ENCODE peak calls at places on chromosomes 7 and 10, in five cellular contexts. H, E, W, V and L are unnamed samples.

GRCh38 chr7:110856704-110857103 is 234.2 kb upstream of the LRRN3 start:
- DNase-seq in E (no peak), V (no peak), H (no peak), W (peak), L (no peak)

GRCh38 chr7:11171569-11172192 is 198.0 kb downstream of the PHF14 start:
- DNase-seq in W (no peak), H (no peak), V (no peak), E (no peak), L (no peak)

GRCh38 chr7:103348959-103349358 is 1.5 kb downstream of the PSMC2 start:
- DNase-seq in H (no peak), W (no peak), V (no peak), E (no peak), L (no peak)

GRCh38 chr7:150931199-150931869 is 46.8 kb downstream of the KCNH2 start:
- DNase-seq in E (no peak), W (no peak), H (no peak), V (no peak), L (no peak)

GRCh38 chr7:101792051-101792651 is 25.3 kb upstream of the CUX1 start:
- DNase-seq in W (peak), H (no peak), E (peak), V (no peak), L (peak)

GRCh38 chr7:155918720-155919399 is 106.6 kb upstream of the SHH start:
- DNase-seq in H (peak), V (no peak), W (peak), E (peak), L (no peak)

GRCh38 chr10:122139627-122140151 is 131.4 kb upstream of the BTBD16 start:
- DNase-seq in V (no peak), W (no peak), E (peak), H (no peak), L (no peak)

GRCh38 chr10:13711281-13711680 is 124.5 kb downstream of the PRPF18 start:
- DNase-seq in H (no peak), V (peak), E (no peak), W (no peak), L (no peak)

GRCh38 chr10:26481914-26482550 is 43.9 kb downstream of the APBB1IP start:
- DNase-seq in W (no peak), H (no peak), V (no peak), E (no peak), L (no peak)

GRCh38 chr10:74176380-74177139 is 25.5 kb downstream of the ADK start:
- DNase-seq in W (peak), V (peak), H (peak), E (peak), L (peak)

GRCh38 chr10:74175510-74176379 is 24.7 kb downstream of the ADK start:
- DNase-seq in W (no peak), V (no peak), E (no peak), H (no peak), L (no peak)

GRCh38 chr10:74178042-74178791 is 27.2 kb downstream of the ADK start:
- DNase-seq in H (no peak), E (no peak), W (no peak), V (no peak), L (no peak)

GRCh38 chr10:74177140-74177677 is 26.2 kb downstream of the ADK start:
- DNase-seq in H (no peak), V (peak), W (peak), E (peak), L (no peak)

DNA sequence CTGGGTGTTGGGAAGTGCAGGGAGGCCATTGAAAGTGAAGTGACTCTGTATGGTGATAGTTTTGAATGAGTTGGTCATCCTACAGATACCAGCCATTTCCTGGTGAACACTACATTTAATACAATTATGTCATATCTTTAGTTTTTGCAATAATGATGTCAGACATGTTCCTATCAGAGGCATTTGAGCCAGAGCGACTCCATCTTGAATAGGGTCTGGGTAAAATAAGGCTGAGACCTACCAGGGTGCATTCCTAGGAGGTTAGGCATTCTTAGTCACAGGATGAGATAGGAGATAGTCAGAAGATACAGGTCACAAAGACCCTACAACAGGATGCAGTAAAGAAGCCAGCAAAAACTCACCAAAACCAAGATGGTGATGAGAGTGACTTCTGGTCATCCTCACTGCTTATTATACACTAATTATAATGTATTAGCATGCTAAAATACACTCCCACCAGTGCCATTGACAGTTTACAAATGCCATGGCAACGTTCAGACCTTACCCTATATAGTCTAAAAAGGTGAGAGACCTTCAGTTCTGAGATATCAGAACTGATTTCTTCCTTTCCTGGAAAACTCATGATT is 28.2 kb downstream of the ADK start:
- DNase-seq in W (no peak), H (no peak), E (no peak), V (no peak), L (no peak)
- H3K4me3 ChIP-seq in W (no peak), H (no peak), E (no peak), V (no peak), L (no peak)

GRCh38 chr10:48332871-48333216 is 26.4 kb downstream of the MAPK8 start:
- DNase-seq in W (no peak), E (no peak), V (no peak), H (no peak), L (no peak)

GRCh38 chr10:48331436-48331835 is 25.0 kb downstream of the MAPK8 start:
- DNase-seq in V (no peak), H (no peak), W (no peak), E (no peak), L (no peak)

GRCh38 chr10:48330269-48330668 is 23.8 kb downstream of the MAPK8 start:
- DNase-seq in V (no peak), H (no peak), W (no peak), E (peak), L (peak)

GRCh38 chr10:48333856-48334255 is 27.4 kb downstream of the MAPK8 start:
- DNase-seq in H (no peak), V (peak), E (no peak), W (no peak), L (no peak)

GRCh38 chr10:48332166-48332870 is 25.8 kb downstream of the MAPK8 start:
- DNase-seq in V (no peak), E (no peak), W (no peak), H (no peak), L (no peak)
- TF ChIP-seq CTCF in V (peak), E (no peak), W (no peak), H (no peak), L (no peak)

GRCh38 chr7:70807650-70808049 is 324.3 kb upstream of the GALNT17 start:
- DNase-seq in H (no peak), W (no peak), V (peak), E (no peak), L (no peak)

GRCh38 chr7:70808876-70809275 is 323.1 kb upstream of the GALNT17 start:
- DNase-seq in E (no peak), H (no peak), W (no peak), V (no peak), L (no peak)

GRCh38 chr7:70810558-70811139 is 321.3 kb upstream of the GALNT17 start:
- DNase-seq in H (no peak), E (no peak), W (no peak), V (no peak), L (no peak)

DNA sequence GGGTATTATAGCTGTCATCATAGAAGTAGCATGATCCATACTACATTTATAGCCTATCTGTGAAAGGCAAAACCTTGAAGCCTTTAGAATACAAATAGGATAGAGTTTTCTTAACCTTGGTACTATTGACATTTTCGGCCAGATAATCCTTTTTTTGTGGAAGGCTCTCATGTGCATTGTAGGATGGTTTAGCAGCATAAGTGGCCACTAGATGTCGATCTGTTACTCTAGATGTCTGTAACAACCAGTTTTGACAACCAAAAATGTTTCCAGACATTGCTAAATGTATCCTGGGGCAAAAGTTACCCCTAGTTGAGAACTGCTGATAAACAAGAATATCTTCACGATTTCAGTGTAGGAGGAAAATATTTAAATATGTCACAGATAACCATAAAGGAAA is 319.4 kb upstream of the GALNT17 start:
- DNase-seq in E (no peak), W (no peak), V (no peak), H (no peak), L (no peak)
- H3K4me3 ChIP-seq in E (no peak), W (no peak), V (no peak), H (no peak), L (no peak)

GRCh38 chr10:45000764-45001381 is at the start of gene ZNF22:
- DNase-seq in W (peak), V (peak), E (peak), H (peak), L (no peak)
- TF ChIP-seq CTCF in W (no peak), V (peak), E (no peak), H (no peak), L (no peak)

DNA sequence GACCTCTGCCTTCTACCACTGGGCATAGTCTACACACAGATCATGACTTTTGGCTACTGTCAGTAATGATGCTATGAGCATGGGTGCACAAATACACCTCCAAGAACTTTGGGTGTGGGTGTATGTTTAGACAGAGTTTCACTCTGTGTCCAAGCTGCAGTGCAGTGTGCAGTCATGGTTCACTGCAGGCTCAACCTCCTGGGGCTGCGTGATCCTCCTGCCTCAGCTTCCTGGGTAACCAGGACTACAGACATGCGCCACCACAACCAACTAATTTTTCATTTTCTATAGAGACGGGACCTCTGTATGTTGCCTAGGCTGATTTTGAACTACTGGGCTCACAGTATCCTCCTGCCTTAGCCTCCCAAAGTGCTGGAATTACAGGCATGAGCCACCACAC is 194.4 kb downstream of the NSUN6 start:
- DNase-seq in V (no peak), H (no peak), E (no peak), W (no peak), L (no peak)
- H3K4me3 ChIP-seq in V (no peak), H (no peak), E (no peak), W (no peak), L (no peak)